ENCODE peak calls at places on chromosomes 3 and 15, in seven cellular contexts. One of them, this sample, is unnamed.
A peak's percentile ranks its signal among the peaks of the same experiment; 100 is the strongest.

GRCh38 chr15:40591310-40591845 is 2.7 kb upstream of the KNL1 start:
- DNase-seq in HepG2: peak; percentile 35
- DNase-seq in K562: peak; percentile 25
- DNase-seq in GM12878: no peak
- DNase-seq in IMR-90: no peak
- DNase-seq in SK-N-SH: no peak
- DNase-seq in H1: no peak
- DNase-seq in this sample: no peak

GRCh38 chr3:11057655-11058054 is 65.1 kb downstream of the SLC6A1 start:
- DNase-seq in HepG2: no peak
- DNase-seq in K562: no peak
- DNase-seq in GM12878: no peak
- DNase-seq in IMR-90: no peak
- DNase-seq in SK-N-SH: no peak
- DNase-seq in H1: no peak
- DNase-seq in this sample: no peak

GRCh38 chr15:25438601-25439455 is at the start of gene UBE3A:
- DNase-seq in HepG2: peak; percentile 78
- DNase-seq in K562: peak; percentile 90
- DNase-seq in GM12878: peak; percentile 63
- DNase-seq in IMR-90: peak; percentile 91
- DNase-seq in SK-N-SH: peak; percentile 95
- DNase-seq in H1: peak; percentile 75
- DNase-seq in this sample: peak; percentile 31

GRCh38 chr3:184715943-184716651 is 4.2 kb upstream of the MAGEF1 start:
- DNase-seq in HepG2: no peak
- DNase-seq in K562: no peak
- DNase-seq in GM12878: no peak
- DNase-seq in IMR-90: peak; percentile 22
- DNase-seq in SK-N-SH: no peak
- DNase-seq in H1: no peak
- DNase-seq in this sample: no peak

GRCh38 chr3:15781637-15782402 is 16.0 kb downstream of the ANKRD28 start:
- DNase-seq in HepG2: no peak
- DNase-seq in K562: no peak
- DNase-seq in GM12878: no peak
- DNase-seq in IMR-90: no peak
- DNase-seq in SK-N-SH: no peak
- DNase-seq in H1: no peak
- DNase-seq in this sample: no peak

GRCh38 chr3:52879090-52879489 is 18.3 kb downstream of the STIMATE start:
- DNase-seq in HepG2: no peak
- DNase-seq in K562: peak; percentile 17
- DNase-seq in GM12878: no peak
- DNase-seq in IMR-90: no peak
- DNase-seq in SK-N-SH: no peak
- DNase-seq in H1: no peak
- DNase-seq in this sample: peak; percentile 5

GRCh38 chr3:119237299-119237698 is 3.4 kb downstream of the B4GALT4 start:
- DNase-seq in HepG2: no peak
- DNase-seq in K562: no peak
- DNase-seq in GM12878: no peak
- DNase-seq in IMR-90: peak; percentile 11
- DNase-seq in SK-N-SH: no peak
- DNase-seq in H1: no peak
- DNase-seq in this sample: no peak

GRCh38 chr3:76043746-76044145 is 258.4 kb upstream of the ZNF717 start:
- DNase-seq in HepG2: no peak
- DNase-seq in K562: no peak
- DNase-seq in GM12878: no peak
- DNase-seq in IMR-90: no peak
- DNase-seq in SK-N-SH: no peak
- DNase-seq in H1: peak; percentile 70
- DNase-seq in this sample: no peak

GRCh38 chr3:10459954-10460754 is 45.2 kb downstream of the ATP2B2 start:
- DNase-seq in HepG2: peak; percentile 73
- DNase-seq in K562: peak; percentile 93
- DNase-seq in GM12878: no peak
- DNase-seq in IMR-90: peak; percentile 84
- DNase-seq in SK-N-SH: no peak
- DNase-seq in H1: peak; percentile 82
- DNase-seq in this sample: peak; percentile 60

GRCh38 chr15:70289191-70289955 is 191.7 kb upstream of the TLE3 start:
- DNase-seq in HepG2: no peak
- DNase-seq in K562: no peak
- DNase-seq in GM12878: no peak
- DNase-seq in IMR-90: no peak
- DNase-seq in SK-N-SH: no peak
- DNase-seq in H1: no peak
- DNase-seq in this sample: no peak

GRCh38 chr3:113084777-113085176 is 94.0 kb downstream of the GTPBP8 start:
- DNase-seq in HepG2: no peak
- DNase-seq in K562: no peak
- DNase-seq in GM12878: no peak
- DNase-seq in IMR-90: peak; percentile 88
- DNase-seq in SK-N-SH: no peak
- DNase-seq in H1: no peak
- DNase-seq in this sample: no peak

GRCh38 chr15:92638709-92639365 is 16.7 kb downstream of the FAM174B start:
- DNase-seq in HepG2: no peak
- DNase-seq in K562: no peak
- DNase-seq in GM12878: no peak
- DNase-seq in IMR-90: no peak
- DNase-seq in SK-N-SH: no peak
- DNase-seq in H1: no peak
- DNase-seq in this sample: no peak

GRCh38 chr3:149620291-149621020 is 37.4 kb downstream of the WWTR1 start:
- DNase-seq in HepG2: no peak
- DNase-seq in K562: no peak
- DNase-seq in GM12878: no peak
- DNase-seq in IMR-90: peak; percentile 87
- DNase-seq in SK-N-SH: no peak
- DNase-seq in H1: no peak
- DNase-seq in this sample: no peak

GRCh38 chr3:63774776-63775175 is 44.3 kb upstream of the C3orf49 start:
- DNase-seq in HepG2: no peak
- DNase-seq in K562: no peak
- DNase-seq in GM12878: no peak
- DNase-seq in IMR-90: no peak
- DNase-seq in SK-N-SH: no peak
- DNase-seq in H1: no peak
- DNase-seq in this sample: no peak

GRCh38 chr3:195394700-195395099 is 48.1 kb downstream of the ACAP2 start:
- DNase-seq in HepG2: no peak
- DNase-seq in K562: no peak
- DNase-seq in GM12878: no peak
- DNase-seq in IMR-90: peak; percentile 49
- DNase-seq in SK-N-SH: no peak
- DNase-seq in H1: no peak
- DNase-seq in this sample: no peak

GRCh38 chr15:101198820-101199219 is 53.0 kb downstream of the CHSY1 start:
- DNase-seq in HepG2: no peak
- DNase-seq in K562: no peak
- DNase-seq in GM12878: no peak
- DNase-seq in IMR-90: peak; percentile 48
- DNase-seq in SK-N-SH: no peak
- DNase-seq in H1: no peak
- DNase-seq in this sample: no peak

GRCh38 chr3:196810963-196811581 is 56.6 kb upstream of the SENP5 start:
- DNase-seq in HepG2: no peak
- DNase-seq in K562: no peak
- DNase-seq in GM12878: no peak
- DNase-seq in IMR-90: no peak
- DNase-seq in SK-N-SH: no peak
- DNase-seq in H1: no peak
- DNase-seq in this sample: no peak

GRCh38 chr3:161217496-161217895 is 3.6 kb upstream of the NMD3 start:
- DNase-seq in HepG2: peak; percentile 63
- DNase-seq in K562: no peak
- DNase-seq in GM12878: no peak
- DNase-seq in IMR-90: no peak
- DNase-seq in SK-N-SH: no peak
- DNase-seq in H1: no peak
- DNase-seq in this sample: peak; percentile 6

GRCh38 chr15:33064878-33065277 is 129.6 kb downstream of the FMN1 start:
- DNase-seq in HepG2: no peak
- DNase-seq in K562: no peak
- DNase-seq in GM12878: no peak
- DNase-seq in IMR-90: peak; percentile 81
- DNase-seq in SK-N-SH: no peak
- DNase-seq in H1: no peak
- DNase-seq in this sample: no peak

DNA sequence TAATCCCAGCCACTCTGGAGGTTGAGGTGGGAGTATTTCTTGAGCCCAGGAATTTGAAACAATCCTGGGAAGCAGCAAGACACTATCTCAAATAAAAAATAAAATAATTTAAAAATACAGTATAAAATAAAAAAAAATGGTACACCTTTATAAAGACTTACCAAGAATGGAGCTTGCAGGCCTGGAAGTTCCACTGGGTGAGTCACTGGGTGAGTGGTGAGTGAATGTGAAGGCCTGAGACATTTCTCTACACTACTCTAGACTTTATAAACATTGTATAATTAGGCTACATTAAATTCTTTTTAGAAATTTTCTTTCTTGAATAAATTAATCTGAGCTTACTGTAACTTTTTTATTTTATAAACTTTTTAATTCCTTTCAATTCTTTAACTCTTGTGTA is 609.1 kb upstream of the BCHE start:
- DNase-seq in HepG2: no peak
- DNase-seq in K562: no peak
- DNase-seq in GM12878: no peak
- DNase-seq in IMR-90: peak; percentile 78
- DNase-seq in SK-N-SH: no peak
- DNase-seq in H1: no peak
- DNase-seq in this sample: no peak
- TF ChIP-seq RFX5 in HepG2: no peak
- TF ChIP-seq RFX5 in K562: no peak
- TF ChIP-seq RFX5 in GM12878: no peak
- TF ChIP-seq RFX5 in IMR-90: no peak
- TF ChIP-seq RFX5 in SK-N-SH: no peak
- TF ChIP-seq RFX5 in H1: no peak
- TF ChIP-seq RFX5 in this sample: no peak

GRCh38 chr3:45795509-45795881 is 841 bp downstream of the SLC6A20 start:
- DNase-seq in HepG2: no peak
- DNase-seq in K562: no peak
- DNase-seq in GM12878: no peak
- DNase-seq in IMR-90: peak; percentile 4
- DNase-seq in SK-N-SH: no peak
- DNase-seq in H1: no peak
- DNase-seq in this sample: no peak
- H3K4me3 ChIP-seq in HepG2: no peak overlapping the region
- H3K4me3 ChIP-seq in K562: no peak overlapping the region
- H3K4me3 ChIP-seq in GM12878: peak overlapping the region; percentile 28
- H3K4me3 ChIP-seq in IMR-90: no peak overlapping the region
- H3K4me3 ChIP-seq in SK-N-SH: no peak overlapping the region
- H3K4me3 ChIP-seq in H1: peak overlapping the region; percentile 68
- H3K4me3 ChIP-seq in this sample: peak overlapping the region; percentile 48

GRCh38 chr3:49357466-49358216 is 512 bp downstream of the GPX1 start:
- DNase-seq in HepG2: no peak
- DNase-seq in K562: no peak
- DNase-seq in GM12878: no peak
- DNase-seq in IMR-90: peak; percentile 92
- DNase-seq in SK-N-SH: peak; percentile 61
- DNase-seq in H1: no peak
- DNase-seq in this sample: peak; percentile 31
- H3K4me1 ChIP-seq in HepG2: peaks cover 40% of the 10 kb centered on the region
- H3K4me1 ChIP-seq in K562: no peaks in the 10 kb centered on the region
- H3K4me1 ChIP-seq in GM12878: peaks cover 16% of the 10 kb centered on the region
- H3K4me1 ChIP-seq in IMR-90: peaks cover 25% of the 10 kb centered on the region
- H3K4me1 ChIP-seq in SK-N-SH: peaks cover 25% of the 10 kb centered on the region
- H3K4me1 ChIP-seq in H1: peaks cover 2% of the 10 kb centered on the region
- H3K4me1 ChIP-seq in this sample: peaks cover 22% of the 10 kb centered on the region

DNA sequence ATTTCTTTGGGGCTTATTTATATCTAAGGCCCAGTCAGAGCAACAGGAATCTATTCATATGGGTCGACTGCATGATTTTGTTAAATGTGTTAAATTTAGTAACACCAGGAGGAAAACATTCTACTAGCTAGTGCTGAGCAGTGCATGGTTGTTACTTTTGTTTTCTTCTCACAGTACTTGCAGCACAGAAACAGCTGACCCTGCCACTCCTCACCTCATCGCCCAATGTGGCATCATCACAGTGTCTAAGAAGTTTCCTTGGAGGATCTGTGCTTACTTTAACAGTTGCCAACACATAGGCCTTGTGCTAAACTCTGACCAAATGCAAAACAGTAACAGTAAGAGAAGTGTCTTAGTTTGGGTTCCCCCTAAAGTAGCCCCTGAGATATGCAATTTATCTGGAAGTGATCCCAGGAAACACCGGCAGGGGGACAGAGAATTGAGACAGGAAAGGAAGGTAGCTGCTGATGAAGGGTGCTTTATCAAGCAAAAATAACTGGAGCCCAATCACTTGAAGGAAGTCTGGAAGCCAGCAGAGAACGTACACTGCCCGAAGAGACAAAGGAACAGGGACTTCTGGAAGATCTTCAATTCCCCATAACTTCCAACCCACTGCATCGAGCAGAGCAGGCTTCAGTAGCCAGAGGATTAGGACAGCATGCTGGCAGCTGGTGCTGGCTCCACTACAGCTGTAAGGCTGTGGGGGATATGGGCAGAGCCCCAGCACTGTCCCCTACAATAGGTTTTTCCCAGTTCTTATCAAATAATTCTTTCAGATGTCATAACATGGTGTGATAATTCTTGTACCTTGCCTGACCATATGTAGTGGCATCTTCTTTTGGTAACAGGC is 36.0 kb upstream of the ULK4 start:
- DNase-seq in HepG2: no peak
- DNase-seq in K562: peak; percentile 24
- DNase-seq in GM12878: no peak
- DNase-seq in IMR-90: peak; percentile 3
- DNase-seq in SK-N-SH: no peak
- DNase-seq in H1: no peak
- DNase-seq in this sample: no peak
- TF ChIP-seq RFX5 in HepG2: no peak
- TF ChIP-seq RFX5 in K562: no peak
- TF ChIP-seq RFX5 in GM12878: no peak
- TF ChIP-seq RFX5 in IMR-90: no peak
- TF ChIP-seq RFX5 in SK-N-SH: no peak
- TF ChIP-seq RFX5 in H1: no peak
- TF ChIP-seq RFX5 in this sample: no peak